ENCODE peak calls at places on chromosomes 12 and 14, in ten cellular contexts. A, L, U, Z, I, V, K, T, D and B are unnamed samples.

GRCh38 chr12:13950502-13950901 is 30.9 kb downstream of the GRIN2B start:
- DNase-seq in V (no peak), T (peak), Z (no peak), A (no peak), K (no peak), L (peak), D (no peak), I (no peak), U (no peak), B (no peak)

GRCh38 chr12:48525332-48525731 is at the start of gene OR8S1:
- DNase-seq in D (no peak), Z (no peak), L (no peak), T (no peak), V (no peak), K (no peak), U (no peak), I (no peak), A (no peak), B (no peak)

GRCh38 chr14:21112267-21112666 is 11.4 kb downstream of the TMEM253 start:
- DNase-seq in I (no peak), K (no peak), U (no peak), L (no peak), D (no peak), A (no peak), Z (no peak), T (no peak), V (no peak), B (no peak)

GRCh38 chr14:76551906-76552305 is 176.0 kb downstream of the ESRRB start:
- DNase-seq in A (no peak), D (no peak), T (no peak), K (no peak), L (no peak), U (no peak), I (no peak), V (no peak), Z (no peak), B (no peak)

GRCh38 chr14:92039073-92039719 is 663 bp downstream of the TRIP11 start:
- DNase-seq in L (peak), K (peak), A (peak), D (peak), I (peak), V (peak), T (peak), Z (peak), U (no peak), B (peak)

GRCh38 chr14:94423465-94424056 is 29.0 kb downstream of the SERPINA11 start:
- DNase-seq in I (peak), T (peak), Z (peak), U (peak), A (peak), V (peak), D (peak), L (peak), K (no peak), B (peak)

GRCh38 chr12:4432878-4433820 is 12.5 kb downstream of the FGF6 start:
- DNase-seq in K (no peak), V (no peak), T (no peak), D (no peak), I (no peak), L (no peak), A (no peak), U (no peak), Z (no peak), B (no peak)

GRCh38 chr12:101485015-101485414 is 9.9 kb downstream of the SPIC start:
- DNase-seq in V (no peak), L (no peak), D (no peak), A (no peak), Z (no peak), K (no peak), I (no peak), T (peak), U (no peak), B (peak)

GRCh38 chr12:131753041-131753440 is 42.2 kb downstream of the SFSWAP start:
- DNase-seq in K (peak), V (no peak), U (no peak), D (no peak), L (no peak), Z (no peak), I (no peak), T (no peak), A (no peak), B (no peak)

GRCh38 chr12:91133871-91134270 is 22.6 kb upstream of the LUM start:
- DNase-seq in U (no peak), I (no peak), T (peak), D (peak), V (peak), Z (no peak), K (no peak), A (no peak), L (peak), B (peak)

GRCh38 chr14:71931492-71932228 is 569 bp upstream of the RGS6 start:
- DNase-seq in K (no peak), U (no peak), V (no peak), I (no peak), L (no peak), T (no peak), A (no peak), D (no peak), Z (no peak), B (peak)

GRCh38 chr12:85424581-85425348 is 144.7 kb downstream of the ALX1 start:
- DNase-seq in K (no peak), T (peak), U (peak), L (peak), Z (no peak), A (no peak), D (peak), I (no peak), V (no peak), B (peak)

GRCh38 chr12:120207227-120207626 is 6.3 kb upstream of the RPLP0 start:
- DNase-seq in L (no peak), V (no peak), Z (no peak), D (no peak), I (no peak), U (no peak), K (no peak), T (no peak), A (no peak), B (no peak)

GRCh38 chr12:125794401-125794800 is 729.2 kb downstream of the AACS start:
- DNase-seq in U (no peak), V (no peak), L (no peak), K (no peak), I (no peak), A (no peak), T (no peak), D (no peak), Z (no peak), B (no peak)

GRCh38 chr12:132327351-132328171 is 1.8 kb downstream of the GALNT9 start:
- DNase-seq in D (peak), I (peak), U (no peak), T (peak), V (no peak), K (peak), L (peak), Z (no peak), A (no peak), B (peak)

GRCh38 chr14:76106188-76106587 is 45.5 kb upstream of the GPATCH2L start:
- DNase-seq in Z (no peak), U (no peak), L (no peak), K (no peak), T (no peak), V (no peak), A (no peak), D (no peak), I (no peak), B (no peak)

GRCh38 chr14:20477211-20477876 is 8.1 kb downstream of the PNP start:
- DNase-seq in U (peak), K (no peak), L (peak), V (no peak), T (peak), A (no peak), D (no peak), Z (no peak), I (no peak), B (peak)

GRCh38 chr14:73712540-73713141 is 1.5 kb downstream of the PNMA1 start:
- DNase-seq in Z (no peak), V (no peak), K (no peak), T (peak), I (no peak), D (no peak), A (peak), L (peak), U (no peak), B (peak)

GRCh38 chr14:51660720-51661119 is 9.0 kb downstream of the FRMD6 start:
- DNase-seq in U (no peak), D (no peak), T (no peak), V (no peak), L (no peak), Z (no peak), A (no peak), I (no peak), K (no peak), B (no peak)

GRCh38 chr12:111330800-111331752 is 37.8 kb downstream of the PHETA1 start:
- DNase-seq in Z (no peak), V (no peak), T (peak), U (no peak), L (peak), A (peak), D (no peak), K (no peak), I (no peak), B (peak)

GRCh38 chr12:118741196-118741595 is 240.1 kb upstream of the SRRM4 start:
- DNase-seq in D (no peak), A (no peak), L (no peak), V (no peak), Z (no peak), U (no peak), I (no peak), T (no peak), K (no peak), B (no peak)

GRCh38 chr12:67980391-67980790 is 8.9 kb upstream of the IFNG-AS1 start:
- DNase-seq in U (no peak), Z (no peak), A (no peak), K (no peak), T (no peak), I (no peak), D (no peak), L (no peak), V (no peak), B (peak)

GRCh38 chr12:18752280-18752920 is 14.5 kb downstream of the CAPZA3 start:
- DNase-seq in L (peak), A (no peak), D (peak), T (peak), K (no peak), Z (no peak), I (no peak), V (peak), U (no peak), B (peak)

GRCh38 chr14:103892247-103892646 is 36.0 kb upstream of the TDRD9 start:
- DNase-seq in V (no peak), U (no peak), L (no peak), D (no peak), K (no peak), Z (no peak), T (no peak), I (no peak), A (no peak), B (no peak)

GRCh38 chr12:50603817-50604639 is 99.2 kb downstream of the DIP2B start:
- DNase-seq in I (no peak), Z (no peak), D (no peak), T (peak), V (no peak), A (no peak), K (no peak), L (no peak), U (no peak), B (peak)

GRCh38 chr14:101335061-101335661 is 226.1 kb upstream of the DIO3 start:
- DNase-seq in I (no peak), Z (no peak), L (no peak), V (no peak), T (no peak), A (no peak), K (peak), U (no peak), D (no peak), B (peak)

GRCh38 chr14:54370323-54371125 is 26.3 kb upstream of the CDKN3 start:
- DNase-seq in Z (no peak), L (no peak), I (no peak), D (no peak), K (no peak), T (no peak), V (no peak), A (no peak), U (no peak), B (no peak)

GRCh38 chr14:104824353-104824997 is 23.6 kb downstream of the ZBTB42 start:
- DNase-seq in V (no peak), K (no peak), I (peak), D (no peak), U (no peak), A (no peak), T (no peak), Z (no peak), L (no peak), B (no peak)

GRCh38 chr12:14410841-14411569 is 45.5 kb downstream of the ATF7IP start:
- DNase-seq in I (no peak), D (no peak), K (no peak), V (no peak), T (peak), Z (no peak), L (no peak), U (no peak), A (no peak), B (peak)

GRCh38 chr14:31884776-31885379 is 192.2 kb upstream of the ARHGAP5 start:
- DNase-seq in D (no peak), I (no peak), K (no peak), Z (no peak), L (peak), A (no peak), T (peak), V (no peak), U (no peak), B (peak)